ENCODE peak calls at places on chromosome 11, in eight cellular contexts. H is A172, Q is tibial nerve, T is D341Med, R is pulmonary artery endothelial cell, P is left ventricle myocardium inferior, A is BE2C, X is iPS DF 6.9. Z is an unnamed sample.

GRCh38 chr11:77109236-77110019 is 6.8 kb downstream of the OMP start:
- DNase-seq in A (peak), T (no peak), Q (no peak), X (no peak), P (no peak), R (no peak), H (peak), Z (no peak)

GRCh38 chr11:68003846-68004550 is at the start of gene UNC93B1:
- DNase-seq in H (peak), T (peak), P (peak), R (no peak), Q (peak), X (no peak), A (peak), Z (peak)

GRCh38 chr11:27402450-27402849 is 39.4 kb upstream of the CCDC34 start:
- DNase-seq in A (no peak), Q (no peak), T (no peak), H (no peak), X (no peak), P (no peak), R (no peak), Z (no peak)

GRCh38 chr11:121614661-121615240 is 162.0 kb upstream of the SORL1-AS1 start:
- DNase-seq in A (no peak), R (no peak), X (peak), P (no peak), H (no peak), Q (no peak), T (no peak), Z (no peak)

GRCh38 chr11:70861534-70861933 is 390.8 kb downstream of the SHANK2 start:
- DNase-seq in X (no peak), P (no peak), A (no peak), Q (no peak), R (no peak), H (no peak), T (no peak), Z (no peak)

GRCh38 chr11:9759519-9760179 is 95.8 kb downstream of the SWAP70 start:
- DNase-seq in X (no peak), Q (peak), A (peak), P (peak), H (peak), R (peak), T (no peak), Z (peak)

GRCh38 chr11:57290288-57290687 is 34.5 kb downstream of the TNKS1BP1 start:
- DNase-seq in T (no peak), P (no peak), R (no peak), A (no peak), Q (no peak), X (no peak), H (no peak), Z (no peak)

GRCh38 chr11:97965849-97966646 is 1054.7 kb upstream of the CNTN5 start:
- DNase-seq in Q (no peak), A (no peak), R (peak), P (no peak), X (no peak), H (peak), T (no peak), Z (no peak)

GRCh38 chr11:13145461-13145860 is 132.1 kb upstream of the BMAL1 start:
- DNase-seq in X (no peak), T (no peak), Q (no peak), A (peak), R (no peak), P (no peak), H (no peak), Z (no peak)

GRCh38 chr11:76615950-76616349 is 54.6 kb downstream of the LRRC32 start:
- DNase-seq in T (no peak), Q (no peak), H (no peak), A (peak), P (peak), X (no peak), R (peak), Z (no peak)

GRCh38 chr11:15849265-15849664 is 507.1 kb downstream of the SOX6 start:
- DNase-seq in Q (no peak), H (no peak), P (no peak), R (no peak), X (no peak), T (no peak), A (no peak), Z (peak)

GRCh38 chr11:77833302-77833701 is 12.4 kb downstream of the AAMDC start:
- DNase-seq in T (no peak), X (no peak), H (no peak), Q (no peak), R (no peak), P (no peak), A (no peak), Z (no peak)

GRCh38 chr11:13120691-13121090 is 111.6 kb downstream of the RASSF10 start:
- DNase-seq in X (no peak), H (peak), Q (no peak), R (no peak), A (no peak), P (no peak), T (no peak), Z (no peak)

GRCh38 chr11:86069408-86070086 is 663 bp upstream of the PICALM start:
- DNase-seq in H (peak), X (peak), R (peak), T (no peak), A (no peak), P (no peak), Q (no peak), Z (peak)

GRCh38 chr11:4665424-4665823 is 21.6 kb downstream of the OR51E1 start:
- DNase-seq in T (no peak), X (no peak), R (no peak), P (no peak), A (no peak), Q (no peak), H (no peak), Z (no peak)

GRCh38 chr11:108223449-108224149 is 732 bp downstream of the ATM start:
- DNase-seq in X (no peak), Q (no peak), H (peak), A (no peak), T (no peak), P (no peak), R (no peak), Z (no peak)

GRCh38 chr11:112834277-112834755 is 126.9 kb upstream of the NCAM1 start:
- DNase-seq in H (peak), Q (no peak), P (peak), R (no peak), X (no peak), A (peak), T (peak), Z (no peak)

GRCh38 chr11:44235765-44236201 is 74.2 kb downstream of the ALX4 start:
- DNase-seq in H (no peak), X (no peak), Q (no peak), T (no peak), P (no peak), A (no peak), R (no peak), Z (no peak)